ENCODE peak calls at places on chromosomes 1 and 21, in four cellular contexts. Q is HepG2, T is K562, U is WTC11. C is an unnamed sample.

GRCh38 chr1:9319789-9320519 is 27.3 kb downstream of the SPSB1 start:
- DNase-seq in Q (no peak), T (no peak), U (peak; percentile 31), C (no peak)

GRCh38 chr1:201016943-201017827 is 6.3 kb downstream of the KIF21B start:
- DNase-seq in Q (no peak), T (no peak), U (no peak), C (no peak)

GRCh38 chr1:6157528-6158174 is 22.5 kb downstream of the CHD5 start:
- DNase-seq in Q (peak; percentile 89), T (peak; percentile 69), U (no peak), C (no peak)

GRCh38 chr1:52867060-52867845 is 24.7 kb downstream of the ZYG11A start:
- DNase-seq in Q (no peak), T (no peak), U (no peak), C (no peak)

GRCh38 chr1:117008675-117009074 is 7.1 kb downstream of the CD101 start:
- DNase-seq in Q (no peak), T (peak; percentile 11), U (no peak), C (no peak)

GRCh38 chr1:14160766-14161165 is 437.7 kb upstream of the KAZN start:
- DNase-seq in Q (no peak), T (no peak), U (no peak), C (no peak)

GRCh38 chr1:17561252-17561558 is 21.7 kb downstream of the ARHGEF10L start:
- DNase-seq in Q (no peak), T (no peak), U (no peak), C (no peak)

GRCh38 chr1:110205156-110205555 is 5.0 kb upstream of the KCNC4 start:
- DNase-seq in Q (no peak), T (no peak), U (no peak), C (no peak)

GRCh38 chr1:151428068-151428467 is 28.7 kb downstream of the PSMB4 start:
- DNase-seq in Q (no peak), T (no peak), U (no peak), C (no peak)

GRCh38 chr1:9770276-9770675 is 53.5 kb downstream of the CLSTN1 start:
- DNase-seq in Q (no peak), T (no peak), U (no peak), C (no peak)

GRCh38 chr21:25911730-25912401 is 177.1 kb downstream of the GABPA start:
- DNase-seq in Q (no peak), T (no peak), U (no peak), C (no peak)

GRCh38 chr1:187051618-187052232 is 223.0 kb downstream of the PLA2G4A start:
- DNase-seq in Q (peak; percentile 19), T (peak; percentile 63), U (no peak), C (peak; percentile 54)

GRCh38 chr1:112172294-112172882 is 182.9 kb upstream of the KCND3 start:
- DNase-seq in Q (peak; percentile 36), T (peak; percentile 58), U (peak; percentile 73), C (peak; percentile 54)

GRCh38 chr1:162235261-162235780 is 141.3 kb downstream of the SPATA46 start:
- DNase-seq in Q (peak; percentile 91), T (no peak), U (no peak), C (no peak)

GRCh38 chr21:41366522-41367151 is 4.8 kb downstream of the MX2 start:
- DNase-seq in Q (peak; percentile 94), T (peak; percentile 45), U (no peak), C (no peak)

GRCh38 chr1:172938676-172939075 is 112.1 kb downstream of the TNFSF18 start:
- DNase-seq in Q (no peak), T (no peak), U (no peak), C (no peak)

GRCh38 chr1:35576061-35576765 is 3.1 kb downstream of the TFAP2E start:
- DNase-seq in Q (no peak), T (no peak), U (no peak), C (no peak)

GRCh38 chr1:150383629-150384318 is 19.8 kb downstream of the RPRD2 start:
- DNase-seq in Q (no peak), T (peak; percentile 9), U (no peak), C (no peak)

GRCh38 chr1:92709738-92710137 is 75.2 kb downstream of the EVI5 start:
- DNase-seq in Q (peak; percentile 43), T (peak; percentile 48), U (peak; percentile 43), C (no peak)

GRCh38 chr1:184507604-184508289 is 120.9 kb downstream of the C1orf21 start:
- DNase-seq in Q (no peak), T (no peak), U (no peak), C (no peak)

GRCh38 chr1:15758953-15759661 is 512 bp downstream of the FBLIM1 start:
- DNase-seq in Q (no peak), T (no peak), U (peak; percentile 35), C (peak; percentile 63)

GRCh38 chr1:107897428-107898339 is 67.3 kb downstream of the VAV3 start:
- DNase-seq in Q (no peak), T (no peak), U (no peak), C (no peak)

GRCh38 chr1:1426496-1426960 is 5.5 kb upstream of the ANKRD65 start:
- DNase-seq in Q (no peak), T (no peak), U (peak; percentile 18), C (no peak)

GRCh38 chr1:56287736-56288135 is 291.6 kb downstream of the PLPP3 start:
- DNase-seq in Q (no peak), T (no peak), U (no peak), C (no peak)

GRCh38 chr1:31706384-31707058 is 2.7 kb upstream of the COL16A1 start:
- DNase-seq in Q (no peak), T (no peak), U (no peak), C (no peak)

GRCh38 chr1:182968846-182969734 is 16.1 kb upstream of the SHCBP1L start:
- DNase-seq in Q (peak; percentile 3), T (no peak), U (no peak), C (no peak)

GRCh38 chr1:182972231-182972630 is 19.3 kb upstream of the SHCBP1L start:
- DNase-seq in Q (no peak), T (no peak), U (no peak), C (no peak)

GRCh38 chr1:182968151-182968741 is 15.3 kb upstream of the SHCBP1L start:
- DNase-seq in Q (peak; percentile 16), T (no peak), U (no peak), C (no peak)

GRCh38 chr1:182972821-182973220 is 19.9 kb upstream of the SHCBP1L start:
- DNase-seq in Q (no peak), T (no peak), U (no peak), C (no peak)

DNA sequence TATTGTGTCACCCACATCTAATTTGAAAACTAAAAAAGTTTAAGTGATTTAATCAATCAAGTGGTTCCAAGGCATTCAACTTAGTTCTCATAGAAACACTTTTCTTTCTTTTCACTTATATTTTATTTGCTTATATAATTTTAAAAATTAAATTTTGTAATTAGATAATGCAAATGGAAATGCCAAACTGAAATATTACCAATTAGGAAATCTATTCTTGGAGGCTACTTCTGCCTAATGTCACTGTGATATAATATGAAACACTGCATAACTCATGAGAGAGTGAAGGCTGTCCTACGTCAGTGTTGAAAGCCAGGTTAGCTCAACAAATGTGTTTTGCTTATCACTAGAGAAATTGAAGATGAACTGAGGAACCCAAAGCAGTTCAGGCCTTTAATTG is 18.3 kb upstream of the SHCBP1L start:
- DNase-seq in Q (no peak), T (no peak), U (no peak), C (no peak)
- TF ChIP-seq ELF4 in Q (no peak), T (no peak), U (no peak), C (no peak)

GRCh38 chr1:3314561-3315271 is 139.7 kb upstream of the ARHGEF16 start:
- DNase-seq in Q (no peak), T (no peak), U (no peak), C (no peak)

GRCh38 chr1:3315991-3316943 is 138.2 kb upstream of the ARHGEF16 start:
- DNase-seq in Q (peak; percentile 21), T (no peak), U (no peak), C (no peak)

GRCh38 chr1:3313579-3313955 is 140.9 kb upstream of the ARHGEF16 start:
- DNase-seq in Q (no peak), T (no peak), U (peak; percentile 31), C (no peak)

GRCh38 chr1:3317456-3317855 is 137.0 kb upstream of the ARHGEF16 start:
- DNase-seq in Q (no peak), T (no peak), U (no peak), C (no peak)

DNA sequence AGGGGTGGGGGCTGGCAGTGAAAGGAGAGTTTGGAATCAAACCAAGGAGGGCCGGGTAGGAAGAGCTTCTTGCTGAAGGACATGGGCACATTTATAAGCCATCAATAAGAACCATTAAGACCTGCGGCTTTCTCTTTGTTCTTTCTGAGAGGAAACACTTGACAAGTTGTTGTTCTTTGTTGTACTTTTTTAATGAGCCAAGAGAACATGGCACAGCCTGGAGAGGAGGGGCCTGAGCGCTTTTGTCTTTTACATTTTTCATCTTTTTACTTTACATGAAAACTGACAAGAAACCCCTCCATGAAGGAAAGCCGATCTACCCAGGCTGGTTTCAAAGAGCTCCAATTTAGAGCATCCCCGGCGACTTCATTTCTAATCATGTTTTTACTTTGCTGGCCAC is 139.1 kb upstream of the ARHGEF16 start:
- DNase-seq in Q (no peak), T (no peak), U (no peak), C (no peak)
- TF ChIP-seq ELF4 in Q (no peak), T (no peak), U (no peak), C (no peak)

GRCh38 chr1:230407351-230407750 is 18.8 kb downstream of the PGBD5 start:
- DNase-seq in Q (no peak), T (peak; percentile 14), U (no peak), C (no peak)
- TF ChIP-seq ELF4 in Q (no peak), T (no peak), U (no peak), C (no peak)

DNA sequence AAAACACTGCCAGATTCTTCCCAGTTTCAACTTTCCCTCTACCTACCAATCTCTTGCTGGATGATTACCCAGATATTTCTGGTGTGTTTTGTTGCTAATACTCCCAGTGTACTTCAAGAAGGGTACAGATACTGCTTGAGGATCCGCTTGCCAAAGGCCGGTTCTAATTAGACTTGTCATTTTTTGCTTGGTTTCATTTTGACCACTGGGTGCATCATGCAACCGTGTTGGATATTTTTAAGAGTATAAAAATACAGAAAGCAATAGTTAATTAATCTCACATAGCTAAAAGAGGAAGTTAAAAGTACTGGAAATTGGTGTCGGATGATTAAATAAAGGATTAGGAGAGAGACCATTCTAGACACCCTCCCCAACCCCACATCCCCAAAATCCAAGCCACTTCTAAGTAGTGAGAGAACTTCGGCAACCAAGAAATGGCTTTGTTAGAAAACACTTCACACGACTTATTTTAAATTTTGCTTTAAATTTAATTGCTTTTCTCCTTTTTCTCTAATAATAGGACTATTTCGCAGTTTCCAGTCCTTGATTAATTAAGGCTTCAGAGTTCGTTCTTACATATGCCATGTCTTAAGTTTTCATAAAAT is 2.5 kb upstream of the CDKN2C start:
- DNase-seq in Q (no peak), T (peak; percentile 67), U (no peak), C (no peak)
- TF ChIP-seq ELF4 in Q (no peak), T (no peak), U (no peak), C (no peak)

GRCh38 chr1:158020877-158021630 is 27.6 kb downstream of the KIRREL1 start:
- DNase-seq in Q (no peak), T (no peak), U (no peak), C (no peak)
- TF ChIP-seq ELF4 in Q (no peak), T (no peak), U (no peak), C (no peak)

DNA sequence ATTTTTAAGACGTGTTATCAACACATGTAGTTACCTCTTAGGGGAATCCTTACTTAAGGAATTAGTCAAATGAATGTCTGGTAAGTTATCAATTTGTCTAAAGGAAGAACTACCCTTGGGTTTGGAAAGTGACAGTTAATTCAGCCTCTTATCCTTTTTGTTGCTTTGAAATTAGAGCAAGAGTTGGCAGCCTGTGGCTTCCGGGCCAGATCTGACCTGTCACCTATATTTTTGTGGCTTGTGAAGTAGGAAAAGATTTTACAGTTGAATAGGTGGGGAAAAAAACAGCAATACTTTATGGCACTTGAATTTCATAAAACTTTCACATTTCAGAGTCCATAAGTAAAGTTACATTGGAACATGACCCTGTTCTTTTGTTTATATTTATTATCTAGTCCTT is 5.5 kb downstream of the MRPS6 start:
- DNase-seq in Q (no peak), T (no peak), U (no peak), C (no peak)
- TF ChIP-seq ELF4 in Q (no peak), T (no peak), U (no peak), C (no peak)

C was measured in HEK293T.